ENCODE peak calls at places on chromosomes 5 and 9, in five cellular contexts. One of them, this sample, is unnamed.
A peak's percentile ranks its signal among the peaks of the same experiment; 100 is the strongest.

GRCh38 chr9:130681769-130682489 is 11.7 kb upstream of the EXOSC2 start:
- DNase-seq in OCI-M1: peak; percentile 45
- DNase-seq in A172: no peak
- DNase-seq in MCF 10A: peak; percentile 47
- DNase-seq in anterior cingulate cortex: no peak
- DNase-seq in this sample: no peak

GRCh38 chr5:23274156-23274555 is 233.3 kb upstream of the PRDM9 start:
- DNase-seq in A172: no peak
- DNase-seq in OCI-M1: no peak
- DNase-seq in MCF 10A: no peak
- DNase-seq in anterior cingulate cortex: no peak
- DNase-seq in this sample: no peak

GRCh38 chr5:168987540-168988300 is 313.2 kb downstream of the SLIT3 start:
- DNase-seq in MCF 10A: peak; percentile 87
- DNase-seq in anterior cingulate cortex: peak; percentile 56
- DNase-seq in OCI-M1: peak; percentile 74
- DNase-seq in A172: peak; percentile 47
- DNase-seq in this sample: peak; percentile 59

GRCh38 chr9:89410709-89411111 is 87.2 kb downstream of the SEMA4D start:
- DNase-seq in anterior cingulate cortex: no peak
- DNase-seq in A172: no peak
- DNase-seq in OCI-M1: peak; percentile 26
- DNase-seq in MCF 10A: peak; percentile 38
- DNase-seq in this sample: no peak

GRCh38 chr9:88973281-88974045 is 17.8 kb upstream of the S1PR3 start:
- DNase-seq in OCI-M1: no peak
- DNase-seq in anterior cingulate cortex: no peak
- DNase-seq in A172: no peak
- DNase-seq in MCF 10A: no peak
- DNase-seq in this sample: no peak

GRCh38 chr5:139560752-139561654 is at the start of gene UBE2D2:
- DNase-seq in anterior cingulate cortex: peak; percentile 95
- DNase-seq in MCF 10A: peak; percentile 98
- DNase-seq in A172: peak; percentile 92
- DNase-seq in OCI-M1: peak; percentile 98
- DNase-seq in this sample: peak; percentile 99

GRCh38 chr5:148794275-148794674 is 32.1 kb upstream of the ADRB2 start:
- DNase-seq in MCF 10A: peak; percentile 63
- DNase-seq in anterior cingulate cortex: no peak
- DNase-seq in OCI-M1: no peak
- DNase-seq in A172: no peak
- DNase-seq in this sample: peak; percentile 34

GRCh38 chr5:173371400-173371799 is 43.2 kb upstream of the STC2 start:
- DNase-seq in anterior cingulate cortex: no peak
- DNase-seq in OCI-M1: no peak
- DNase-seq in A172: no peak
- DNase-seq in MCF 10A: no peak
- DNase-seq in this sample: no peak

GRCh38 chr5:53397141-53397794 is 83.2 kb upstream of the FST start:
- DNase-seq in OCI-M1: no peak
- DNase-seq in anterior cingulate cortex: no peak
- DNase-seq in A172: no peak
- DNase-seq in MCF 10A: no peak
- DNase-seq in this sample: no peak

GRCh38 chr5:81838307-81838906 is 87.5 kb upstream of the SSBP2 start:
- DNase-seq in MCF 10A: peak; percentile 48
- DNase-seq in OCI-M1: peak; percentile 86
- DNase-seq in A172: peak; percentile 26
- DNase-seq in anterior cingulate cortex: no peak
- DNase-seq in this sample: peak; percentile 65

GRCh38 chr9:75788006-75788634 is 102.4 kb upstream of the PCSK5 start:
- DNase-seq in A172: no peak
- DNase-seq in anterior cingulate cortex: no peak
- DNase-seq in OCI-M1: no peak
- DNase-seq in MCF 10A: peak; percentile 30
- DNase-seq in this sample: peak; percentile 35

GRCh38 chr5:126115230-126115629 is 308.0 kb upstream of the GRAMD2B start:
- DNase-seq in A172: no peak
- DNase-seq in MCF 10A: no peak
- DNase-seq in OCI-M1: peak; percentile 7
- DNase-seq in anterior cingulate cortex: no peak
- DNase-seq in this sample: no peak

GRCh38 chr9:113520109-113520642 is 56.6 kb downstream of the RGS3 start:
- DNase-seq in A172: peak; percentile 78
- DNase-seq in MCF 10A: peak; percentile 44
- DNase-seq in OCI-M1: no peak
- DNase-seq in anterior cingulate cortex: no peak
- DNase-seq in this sample: peak; percentile 41

GRCh38 chr9:33510264-33511183 is 13.5 kb upstream of the ANKRD18B start:
- DNase-seq in A172: peak; percentile 48
- DNase-seq in MCF 10A: peak; percentile 46
- DNase-seq in OCI-M1: peak; percentile 82
- DNase-seq in anterior cingulate cortex: peak; percentile 67
- DNase-seq in this sample: peak; percentile 65

GRCh38 chr5:111384220-111384619 is 128.1 kb downstream of the STARD4 start:
- DNase-seq in anterior cingulate cortex: no peak
- DNase-seq in A172: peak; percentile 20
- DNase-seq in OCI-M1: peak; percentile 57
- DNase-seq in MCF 10A: peak; percentile 42
- DNase-seq in this sample: peak; percentile 13

GRCh38 chr9:76200315-76200714 is 193.9 kb downstream of the RFK start:
- DNase-seq in anterior cingulate cortex: no peak
- DNase-seq in MCF 10A: no peak
- DNase-seq in OCI-M1: no peak
- DNase-seq in A172: no peak
- DNase-seq in this sample: peak; percentile 55

GRCh38 chr5:78881884-78882283 is 103.2 kb downstream of the ARSB start:
- DNase-seq in anterior cingulate cortex: no peak
- DNase-seq in A172: no peak
- DNase-seq in OCI-M1: no peak
- DNase-seq in MCF 10A: no peak
- DNase-seq in this sample: no peak

GRCh38 chr9:12775373-12775962 is 648 bp downstream of the LURAP1L start:
- DNase-seq in anterior cingulate cortex: peak; percentile 52
- DNase-seq in A172: no peak
- DNase-seq in OCI-M1: no peak
- DNase-seq in MCF 10A: no peak
- DNase-seq in this sample: no peak

GRCh38 chr9:37511006-37511714 is 25.4 kb downstream of the POLR1E start:
- DNase-seq in OCI-M1: no peak
- DNase-seq in MCF 10A: peak; percentile 11
- DNase-seq in anterior cingulate cortex: no peak
- DNase-seq in A172: no peak
- DNase-seq in this sample: no peak

GRCh38 chr5:53733853-53734252 is 173.4 kb downstream of the NDUFS4 start:
- DNase-seq in OCI-M1: peak; percentile 7
- DNase-seq in MCF 10A: peak; percentile 11
- DNase-seq in anterior cingulate cortex: no peak
- DNase-seq in A172: no peak
- DNase-seq in this sample: no peak

GRCh38 chr5:77638763-77639451 is 394 bp upstream of the OTP start:
- DNase-seq in OCI-M1: no peak
- DNase-seq in MCF 10A: no peak
- DNase-seq in anterior cingulate cortex: no peak
- DNase-seq in A172: no peak
- DNase-seq in this sample: no peak

GRCh38 chr5:60196382-60197113 is 303.0 kb upstream of the PDE4D start:
- DNase-seq in A172: peak; percentile 99
- DNase-seq in MCF 10A: peak; percentile 97
- DNase-seq in OCI-M1: peak; percentile 8
- DNase-seq in anterior cingulate cortex: no peak
- DNase-seq in this sample: peak; percentile 99

GRCh38 chr9:127311239-127311741 is 46.7 kb downstream of the GARNL3 start:
- DNase-seq in MCF 10A: peak; percentile 81
- DNase-seq in A172: peak; percentile 68
- DNase-seq in anterior cingulate cortex: no peak
- DNase-seq in OCI-M1: peak; percentile 5
- DNase-seq in this sample: peak; percentile 63

GRCh38 chr9:98807811-98808195 is 333 bp downstream of the GALNT12 start:
- DNase-seq in OCI-M1: no peak
- DNase-seq in MCF 10A: no peak
- DNase-seq in anterior cingulate cortex: no peak
- DNase-seq in A172: no peak
- DNase-seq in this sample: peak; percentile 31

GRCh38 chr5:15794117-15794985 is 294.4 kb downstream of the FBXL7 start:
- DNase-seq in MCF 10A: no peak
- DNase-seq in OCI-M1: peak; percentile 29
- DNase-seq in anterior cingulate cortex: no peak
- DNase-seq in A172: no peak
- DNase-seq in this sample: peak; percentile 30

GRCh38 chr5:74519679-74520078 is 120.8 kb downstream of the ENC1 start:
- DNase-seq in OCI-M1: no peak
- DNase-seq in anterior cingulate cortex: no peak
- DNase-seq in MCF 10A: no peak
- DNase-seq in A172: no peak
- DNase-seq in this sample: no peak

GRCh38 chr5:123157797-123158528 is 68.9 kb downstream of the PRDM6 start:
- DNase-seq in OCI-M1: no peak
- DNase-seq in anterior cingulate cortex: no peak
- DNase-seq in MCF 10A: peak; percentile 82
- DNase-seq in A172: peak; percentile 66
- DNase-seq in this sample: peak; percentile 80

GRCh38 chr9:133144142-133144886 is 19.4 kb downstream of the GBGT1 start:
- DNase-seq in A172: peak; percentile 46
- DNase-seq in OCI-M1: peak; percentile 85
- DNase-seq in anterior cingulate cortex: peak; percentile 77
- DNase-seq in MCF 10A: peak; percentile 53
- DNase-seq in this sample: peak; percentile 54

GRCh38 chr5:157607371-157608161 is 32.0 kb upstream of the ADAM19 start:
- DNase-seq in A172: peak; percentile 81
- DNase-seq in OCI-M1: no peak
- DNase-seq in anterior cingulate cortex: no peak
- DNase-seq in MCF 10A: peak; percentile 85
- DNase-seq in this sample: peak; percentile 92

GRCh38 chr9:131404581-131404980 is 10.7 kb downstream of the PRRC2B start:
- DNase-seq in A172: no peak
- DNase-seq in MCF 10A: no peak
- DNase-seq in OCI-M1: peak; percentile 76
- DNase-seq in anterior cingulate cortex: no peak
- DNase-seq in this sample: no peak

GRCh38 chr5:174100490-174100889 is 55.0 kb downstream of the NSG2 start:
- DNase-seq in anterior cingulate cortex: no peak
- DNase-seq in OCI-M1: no peak
- DNase-seq in A172: no peak
- DNase-seq in MCF 10A: no peak
- DNase-seq in this sample: no peak

GRCh38 chr5:33997331-33997983 is 10.4 kb downstream of the AMACR start:
- DNase-seq in MCF 10A: peak; percentile 79
- DNase-seq in anterior cingulate cortex: peak; percentile 22
- DNase-seq in A172: peak; percentile 81
- DNase-seq in OCI-M1: peak; percentile 75
- DNase-seq in this sample: peak; percentile 87

GRCh38 chr5:160792281-160792680 is 59.7 kb downstream of the ATP10B start:
- DNase-seq in anterior cingulate cortex: no peak
- DNase-seq in MCF 10A: peak; percentile 18
- DNase-seq in OCI-M1: peak; percentile 64
- DNase-seq in A172: no peak
- DNase-seq in this sample: no peak

GRCh38 chr5:36756089-36756488 is 120.5 kb upstream of the NIPBL start:
- DNase-seq in OCI-M1: no peak
- DNase-seq in anterior cingulate cortex: no peak
- DNase-seq in MCF 10A: no peak
- DNase-seq in A172: no peak
- DNase-seq in this sample: no peak

GRCh38 chr5:134451618-134452505 is 40.2 kb upstream of the CDKN2AIPNL start:
- DNase-seq in MCF 10A: peak; percentile 94
- DNase-seq in OCI-M1: no peak
- DNase-seq in anterior cingulate cortex: peak; percentile 19
- DNase-seq in A172: peak; percentile 76
- DNase-seq in this sample: peak; percentile 89

GRCh38 chr9:110947645-110948044 is 90.6 kb downstream of the LPAR1 start:
- DNase-seq in MCF 10A: no peak
- DNase-seq in OCI-M1: no peak
- DNase-seq in A172: no peak
- DNase-seq in anterior cingulate cortex: no peak
- DNase-seq in this sample: no peak

GRCh38 chr9:125784286-125785049 is 37.3 kb downstream of the PBX3 start:
- DNase-seq in MCF 10A: no peak
- DNase-seq in anterior cingulate cortex: no peak
- DNase-seq in OCI-M1: no peak
- DNase-seq in A172: peak; percentile 72
- DNase-seq in this sample: peak; percentile 65

GRCh38 chr5:151104795-151105194 is 24.0 kb upstream of the TNIP1 start:
- DNase-seq in anterior cingulate cortex: no peak
- DNase-seq in MCF 10A: peak; percentile 89
- DNase-seq in OCI-M1: no peak
- DNase-seq in A172: no peak
- DNase-seq in this sample: no peak

GRCh38 chr9:76576344-76576743 is 117.4 kb downstream of the GCNT1 start:
- DNase-seq in MCF 10A: peak; percentile 46
- DNase-seq in A172: peak; percentile 95
- DNase-seq in anterior cingulate cortex: no peak
- DNase-seq in OCI-M1: peak; percentile 84
- DNase-seq in this sample: peak; percentile 99

GRCh38 chr5:88049156-88049555 is 219.5 kb downstream of the TMEM161B start:
- DNase-seq in A172: no peak
- DNase-seq in anterior cingulate cortex: no peak
- DNase-seq in MCF 10A: no peak
- DNase-seq in OCI-M1: no peak
- DNase-seq in this sample: no peak

This sample was measured in iris pigment epithelial cell.